ENCODE peak calls at places on chromosomes 1 and 21, in six cellular contexts. B, C, P, D, J and E are unnamed samples.

GRCh38 chr21:34020005-34020847 is 53.2 kb upstream of the MRPS6 start:
- DNase-seq in B (no peak), P (peak; percentile 19), D (peak; percentile 6), C (no peak), J (peak; percentile 92), E (peak; percentile 89)

GRCh38 chr1:182278144-182279054 is 113.2 kb downstream of the GLUL start:
- DNase-seq in B (no peak), C (no peak), D (no peak), J (no peak), P (no peak), E (no peak)

GRCh38 chr21:44686000-44686781 is 4.2 kb upstream of the KRTAP12-1 start:
- DNase-seq in C (no peak), P (no peak), B (no peak), J (no peak), D (no peak), E (no peak)

GRCh38 chr1:26790551-26790953 is 2.8 kb downstream of the PIGV start:
- DNase-seq in C (no peak), B (no peak), D (no peak), J (no peak), P (no peak), E (peak; percentile 38)

GRCh38 chr1:226548281-226549093 is at the start of gene STUM:
- DNase-seq in P (no peak), C (peak; percentile 23), B (no peak), J (no peak), D (no peak), E (peak; percentile 40)

GRCh38 chr1:46535063-46535462 is 16.4 kb downstream of the KNCN start:
- DNase-seq in B (peak; percentile 53), D (peak; percentile 57), J (no peak), C (no peak), P (peak; percentile 54), E (peak; percentile 51)

GRCh38 chr1:188433428-188433827 is 1604.7 kb downstream of the PLA2G4A start:
- DNase-seq in B (no peak), P (no peak), C (no peak), J (no peak), D (no peak), E (no peak)

GRCh38 chr21:40381111-40381510 is 465.8 kb downstream of the DSCAM start:
- DNase-seq in B (no peak), P (no peak), C (no peak), D (no peak), J (no peak), E (no peak)

GRCh38 chr1:215824245-215824644 is 257.1 kb downstream of the KCTD3 start:
- DNase-seq in B (no peak), J (no peak), P (no peak), D (no peak), C (no peak), E (no peak)

GRCh38 chr1:240242601-240243144 is 151.0 kb downstream of the FMN2 start:
- DNase-seq in P (no peak), B (no peak), D (peak; percentile 22), C (no peak), J (no peak), E (no peak)

GRCh38 chr1:40107290-40107959 is 10.4 kb upstream of the PPT1 start:
- DNase-seq in B (no peak), D (no peak), J (no peak), C (no peak), P (no peak), E (no peak)

GRCh38 chr1:202807367-202807925 is 775 bp downstream of the KDM5B start:
- DNase-seq in D (peak; percentile 51), J (no peak), C (no peak), B (peak; percentile 90), P (no peak), E (peak; percentile 78)

GRCh38 chr1:63915121-63915520 is 141.3 kb downstream of the ROR1 start:
- DNase-seq in P (peak; percentile 25), C (peak; percentile 35), B (no peak), D (peak; percentile 41), J (no peak), E (no peak)

GRCh38 chr1:204075890-204076837 is 3.2 kb downstream of the SOX13 start:
- DNase-seq in C (no peak), J (no peak), P (no peak), B (no peak), D (no peak), E (no peak)

GRCh38 chr1:14516974-14517812 is 81.3 kb upstream of the KAZN start:
- DNase-seq in B (no peak), P (no peak), C (no peak), J (peak; percentile 69), D (no peak), E (no peak)

GRCh38 chr1:57133686-57134085 is 167.9 kb upstream of the C8B start:
- DNase-seq in D (no peak), P (no peak), B (no peak), J (no peak), C (no peak), E (no peak)

GRCh38 chr1:92291372-92291999 is 7.3 kb downstream of the GLMN start:
- DNase-seq in C (peak; percentile 75), D (peak; percentile 57), P (peak; percentile 52), J (no peak), B (peak; percentile 22), E (peak; percentile 73)

GRCh38 chr1:235090406-235091069 is 38.1 kb downstream of the TOMM20 start:
- DNase-seq in D (no peak), J (no peak), C (peak; percentile 30), B (no peak), P (peak; percentile 82), E (no peak)

GRCh38 chr1:231214918-231215675 is 25.9 kb upstream of the GNPAT start:
- DNase-seq in C (no peak), B (no peak), J (no peak), D (no peak), P (no peak), E (peak; percentile 32)

GRCh38 chr1:10555635-10556429 is 81.1 kb downstream of the PEX14 start:
- DNase-seq in J (peak; percentile 17), B (no peak), D (no peak), P (peak; percentile 44), C (no peak), E (peak; percentile 75)

GRCh38 chr1:65881070-65881594 is 88.4 kb downstream of the PDE4B start:
- DNase-seq in C (no peak), J (no peak), B (no peak), D (no peak), P (no peak), E (no peak)

GRCh38 chr21:41878831-41879189 is 334 bp downstream of the PRDM15 start:
- DNase-seq in C (peak; percentile 44), B (peak; percentile 89), D (peak; percentile 68), P (peak; percentile 45), J (no peak), E (peak; percentile 86)

GRCh38 chr21:41875086-41875485 is 4.1 kb downstream of the PRDM15 start:
- DNase-seq in P (no peak), D (no peak), C (no peak), J (no peak), B (no peak), E (no peak)

GRCh38 chr21:41876396-41876795 is 2.7 kb downstream of the PRDM15 start:
- DNase-seq in C (no peak), P (no peak), D (no peak), J (no peak), B (no peak), E (no peak)

GRCh38 chr21:41877901-41878830 is 978 bp downstream of the PRDM15 start:
- DNase-seq in J (no peak), P (no peak), D (peak; percentile 7), B (peak; percentile 76), C (peak; percentile 55), E (peak; percentile 60)

DNA sequence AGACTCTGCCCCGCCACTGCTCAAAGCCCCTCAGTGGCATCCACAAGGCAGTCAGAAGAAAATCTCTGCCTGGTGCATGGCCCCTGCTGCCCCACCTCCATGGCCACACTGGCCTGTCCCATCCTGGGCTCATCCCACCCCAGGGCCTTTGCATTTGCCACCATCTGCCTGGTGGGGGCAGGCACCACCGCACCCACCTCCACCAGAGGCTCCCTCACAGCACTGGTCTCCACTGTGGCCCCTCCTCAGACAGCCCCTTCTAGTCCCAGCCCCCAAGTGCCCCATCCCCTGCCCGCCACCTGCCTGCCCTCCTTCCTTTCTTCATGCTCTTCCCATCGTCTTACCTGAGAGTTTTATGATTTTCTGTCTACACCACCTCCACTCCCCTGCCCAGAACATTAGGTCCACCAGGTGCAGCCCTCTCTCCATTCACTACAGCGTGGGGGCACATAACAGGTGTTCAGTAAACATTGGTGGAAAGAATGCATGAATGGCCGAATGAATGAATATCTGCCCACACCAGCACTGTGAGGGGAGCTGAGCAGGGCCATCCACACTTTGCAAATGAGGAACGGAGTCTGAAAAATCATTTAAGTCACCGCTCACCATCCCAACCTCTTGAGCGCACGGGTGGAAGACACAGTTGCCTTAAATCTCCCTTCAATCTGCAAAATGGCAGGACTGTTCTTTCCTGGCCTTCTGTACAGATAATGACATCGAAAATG is 2.1 kb downstream of the PRDM15 start:
- DNase-seq in P (no peak), D (no peak), J (no peak), B (no peak), C (no peak), E (no peak)
- TF ChIP-seq MYC in P (no peak), D (no peak), J (no peak), B (no peak), C (no peak), E (no peak)

GRCh38 chr1:158391099-158391498 is 8.2 kb downstream of the OR10T2 start:
- DNase-seq in B (no peak), P (no peak), J (no peak), C (no peak), D (no peak), E (no peak)
- TF ChIP-seq MAX in B (no peak), P (no peak), J (no peak), C (no peak), D (no peak), E (no peak)

DNA sequence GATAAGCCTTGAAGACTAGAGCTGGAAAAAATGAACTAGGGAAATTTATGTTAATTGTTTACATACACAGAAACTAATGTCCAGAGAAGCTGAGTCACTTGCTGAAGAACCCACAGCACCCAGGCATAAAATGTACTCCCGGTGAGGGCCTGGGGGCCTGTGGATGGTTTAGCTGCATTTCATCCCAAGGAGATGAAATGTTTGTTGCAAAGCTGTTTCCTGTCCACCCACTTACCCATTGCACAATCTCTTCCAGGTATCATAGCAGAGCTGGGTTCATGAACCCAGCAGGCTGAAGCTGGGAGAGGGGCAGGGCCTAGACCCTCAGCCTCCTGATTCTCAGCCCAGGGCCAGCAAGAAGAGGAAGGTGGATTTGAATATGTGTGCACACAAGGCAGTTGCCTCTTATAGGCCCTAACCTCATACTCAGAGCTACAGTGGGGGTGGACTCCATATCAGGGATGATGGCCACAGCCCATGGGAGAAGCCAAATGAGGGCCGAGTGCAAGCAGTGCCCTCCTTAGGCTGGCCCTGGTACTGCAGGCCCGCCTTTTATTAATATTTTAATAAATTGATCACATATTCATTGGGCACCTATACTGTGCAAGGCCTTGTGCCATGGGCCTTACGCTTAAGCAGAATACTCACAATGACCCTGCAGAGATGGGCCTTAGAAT is 110.8 kb downstream of the LACTBL1 start:
- DNase-seq in J (no peak), D (peak; percentile 46), P (no peak), C (peak; percentile 62), B (peak; percentile 80), E (peak; percentile 53)
- TF ChIP-seq MYC in J (no peak), D (no peak), P (no peak), C (no peak), B (no peak), E (no peak)

GRCh38 chr1:2583331-2583791 is 3.2 kb upstream of the PRXL2B start:
- DNase-seq in P (no peak), D (no peak), J (no peak), C (no peak), B (no peak), E (no peak)
- TF ChIP-seq MAX in P (no peak), D (no peak), J (no peak), C (no peak), B (no peak), E (no peak)

GRCh38 chr1:2533356-2533755 is 3.3 kb upstream of the HES5 start:
- DNase-seq in B (no peak), D (no peak), P (no peak), C (no peak), J (no peak), E (no peak)
- TF ChIP-seq MYC in B (no peak), D (no peak), P (no peak), C (no peak), J (no peak), E (no peak)